ENCODE peak calls at places on chromosomes 5 and 9, in five cellular contexts. X is CD8-positive, alpha-beta T cell; A is left ventricle myocardium inferior; S is activated T-helper 9 cell treated with anti-CD3 and anti-CD28 coated beads, Interleukin-2, amount 50 U/mL, for 16 hours; C is AG08396. Y is an unnamed sample.

GRCh38 chr5:54761213-54761701 is 224.1 kb downstream of the ESM1 start:
- DNase-seq in S (no peak), A (no peak), X (no peak), C (peak), Y (no peak)

GRCh38 chr9:89564257-89564878 is 40.4 kb upstream of the GADD45G start:
- DNase-seq in A (no peak), C (no peak), X (no peak), S (no peak), Y (peak)

GRCh38 chr5:142387022-142387682 is 62.3 kb upstream of the SPRY4 start:
- DNase-seq in S (no peak), A (no peak), X (no peak), C (no peak), Y (no peak)

GRCh38 chr9:135144581-135145108 is 57.2 kb downstream of the OLFM1 start:
- DNase-seq in S (no peak), A (no peak), C (no peak), X (no peak), Y (no peak)

GRCh38 chr9:4277531-4277991 is 22.3 kb downstream of the GLIS3 start:
- DNase-seq in C (no peak), A (no peak), X (no peak), S (no peak), Y (no peak)

GRCh38 chr9:122216798-122217418 is 11.8 kb downstream of the LHX6 start:
- DNase-seq in S (no peak), A (no peak), C (no peak), X (no peak), Y (no peak)

GRCh38 chr5:3684771-3685354 is 89.2 kb downstream of the IRX1 start:
- DNase-seq in S (no peak), X (no peak), C (no peak), A (no peak), Y (no peak)

GRCh38 chr9:8649157-8649556 is 849.6 kb upstream of the DMAC1 start:
- DNase-seq in X (no peak), C (no peak), A (no peak), S (no peak), Y (peak)

GRCh38 chr5:38613992-38614836 is 57.8 kb upstream of the LIFR start:
- DNase-seq in C (no peak), S (no peak), X (no peak), A (no peak), Y (no peak)

GRCh38 chr5:147485046-147485445 is 24.8 kb downstream of the DPYSL3 start:
- DNase-seq in S (no peak), X (no peak), C (peak), A (no peak), Y (no peak)

GRCh38 chr9:70080481-70081119 is 37.0 kb downstream of the MAMDC2 start:
- DNase-seq in A (no peak), C (peak), X (no peak), S (no peak), Y (peak)

GRCh38 chr5:131939690-131940345 is 5.6 kb downstream of the MEIKIN start:
- DNase-seq in C (no peak), A (no peak), S (no peak), X (no peak), Y (peak)

GRCh38 chr9:90442738-90443137 is 199.9 kb downstream of the DIRAS2 start:
- DNase-seq in X (no peak), A (no peak), S (no peak), C (no peak), Y (no peak)

GRCh38 chr5:133921069-133921468 is 47.4 kb downstream of the C5orf15 start:
- DNase-seq in X (no peak), A (no peak), S (no peak), C (no peak), Y (no peak)

GRCh38 chr9:134985451-134985850 is 67.7 kb upstream of the FCN1 start:
- DNase-seq in C (no peak), X (no peak), A (no peak), S (no peak), Y (no peak)

GRCh38 chr5:96426831-96427230 is 6.2 kb downstream of the PCSK1 start:
- DNase-seq in S (no peak), C (no peak), X (no peak), A (no peak), Y (no peak)

GRCh38 chr9:95816716-95817115 is 58.8 kb upstream of the ERCC6L2 start:
- DNase-seq in C (no peak), A (no peak), S (no peak), X (no peak), Y (no peak)

GRCh38 chr9:68584110-68585033 is 43.7 kb upstream of the TMEM252 start:
- DNase-seq in X (peak), C (peak), A (peak), S (peak), Y (peak)

GRCh38 chr9:117704597-117704996 is 394 bp downstream of the TLR4 start:
- DNase-seq in X (no peak), S (no peak), A (no peak), C (no peak), Y (no peak)

GRCh38 chr5:113293068-113293571 is 141.7 kb downstream of the TSSK1B start:
- DNase-seq in S (no peak), X (no peak), C (no peak), A (no peak), Y (peak)

GRCh38 chr9:23665051-23665450 is 161.0 kb downstream of the ELAVL2 start:
- DNase-seq in S (no peak), X (no peak), A (no peak), C (no peak), Y (no peak)

GRCh38 chr9:135702002-135702721 is at the start of gene KCNT1:
- DNase-seq in C (peak), X (peak), S (peak), A (peak), Y (peak)

GRCh38 chr5:3601929-3602712 is 6.5 kb downstream of the IRX1 start:
- DNase-seq in A (no peak), X (no peak), S (no peak), C (no peak), Y (no peak)

GRCh38 chr5:179427676-179428056 is 82.4 kb upstream of the ADAMTS2 start:
- DNase-seq in C (no peak), S (no peak), X (no peak), A (peak), Y (no peak)

GRCh38 chr5:125411163-125412050 is 665.0 kb upstream of the ZNF608 start:
- DNase-seq in S (no peak), X (no peak), C (peak), A (no peak), Y (no peak)

Y was measured in NB4.